ENCODE peak calls at places on chromosomes 5 and 9, in eight cellular contexts. F, S, L, J, R, Z, W and I are unnamed samples.

GRCh38 chr9:34378376-34379060 is 1.8 kb upstream of the MYORG start:
- DNase-seq in F (no peak), S (no peak), L (no peak), J (no peak), R (no peak), Z (no peak), W (no peak), I (no peak)

GRCh38 chr5:3854069-3854741 is 258.6 kb downstream of the IRX1 start:
- DNase-seq in F (peak; percentile 23), S (no peak), L (no peak), J (no peak), R (no peak), Z (peak; percentile 53), W (no peak), I (no peak)

GRCh38 chr9:120934271-120934670 is 7.7 kb upstream of the TRAF1 start:
- DNase-seq in F (no peak), S (no peak), L (no peak), J (no peak), R (no peak), Z (no peak), W (no peak), I (no peak)

GRCh38 chr5:179321206-179321987 is 23.9 kb downstream of the ADAMTS2 start:
- DNase-seq in F (no peak), S (no peak), L (no peak), J (no peak), R (no peak), Z (no peak), W (no peak), I (no peak)

GRCh38 chr9:78577507-78577906 is 280.6 kb downstream of the PSAT1 start:
- DNase-seq in F (peak; percentile 52), S (no peak), L (no peak), J (no peak), R (peak; percentile 17), Z (no peak), W (no peak), I (no peak)

GRCh38 chr5:55226027-55226933 is 835 bp downstream of the MCIDAS start:
- DNase-seq in F (peak; percentile 73), S (peak; percentile 48), L (no peak), J (no peak), R (peak; percentile 94), Z (no peak), W (peak; percentile 66), I (no peak)

GRCh38 chr5:154285661-154286408 is 95.3 kb downstream of the GALNT10 start:
- DNase-seq in F (no peak), S (peak; percentile 63), L (no peak), J (no peak), R (no peak), Z (no peak), W (no peak), I (no peak)

GRCh38 chr5:172802585-172803176 is 31.4 kb upstream of the ERGIC1 start:
- DNase-seq in F (no peak), S (peak; percentile 68), L (no peak), J (no peak), R (no peak), Z (no peak), W (no peak), I (no peak)

GRCh38 chr9:125694478-125694877 is 12.5 kb downstream of the MAPKAP1 start:
- DNase-seq in F (peak; percentile 24), S (peak; percentile 58), L (no peak), J (no peak), R (no peak), Z (no peak), W (no peak), I (no peak)

GRCh38 chr9:90022474-90022873 is 417.7 kb downstream of the GADD45G start:
- DNase-seq in F (no peak), S (no peak), L (no peak), J (no peak), R (no peak), Z (no peak), W (no peak), I (no peak)

GRCh38 chr5:53378590-53379247 is 101.7 kb upstream of the FST start:
- DNase-seq in F (no peak), S (peak; percentile 73), L (no peak), J (no peak), R (no peak), Z (no peak), W (no peak), I (no peak)

GRCh38 chr9:110703669-110704068 is 35.1 kb downstream of the MUSK start:
- DNase-seq in F (no peak), S (no peak), L (no peak), J (no peak), R (no peak), Z (no peak), W (no peak), I (no peak)

GRCh38 chr5:14107536-14107935 is 35.6 kb upstream of the TRIO start:
- DNase-seq in F (no peak), S (no peak), L (no peak), J (peak; percentile 48), R (no peak), Z (no peak), W (no peak), I (no peak)

GRCh38 chr5:65041296-65042158 is 272.8 kb downstream of the CWC27 start:
- DNase-seq in F (no peak), S (peak; percentile 45), L (no peak), J (no peak), R (no peak), Z (no peak), W (no peak), I (no peak)

GRCh38 chr5:157607371-157608161 is 32.0 kb upstream of the ADAM19 start:
- DNase-seq in F (no peak), S (peak; percentile 54), L (peak; percentile 39), J (no peak), R (no peak), Z (no peak), W (no peak), I (peak; percentile 61)

GRCh38 chr5:175690025-175690424 is 32.2 kb downstream of the HRH2 start:
- DNase-seq in F (no peak), S (no peak), L (no peak), J (no peak), R (no peak), Z (no peak), W (no peak), I (no peak)

GRCh38 chr9:8287501-8287900 is 487.9 kb upstream of the DMAC1 start:
- DNase-seq in F (no peak), S (no peak), L (no peak), J (no peak), R (peak; percentile 34), Z (no peak), W (no peak), I (no peak)

GRCh38 chr5:87151547-87151946 is 116.1 kb upstream of the RASA1 start:
- DNase-seq in F (no peak), S (peak; percentile 87), L (no peak), J (peak; percentile 45), R (no peak), Z (no peak), W (no peak), I (no peak)

GRCh38 chr5:128395073-128395472 is 143.0 kb downstream of the FBN2 start:
- DNase-seq in F (no peak), S (peak; percentile 38), L (no peak), J (no peak), R (no peak), Z (no peak), W (no peak), I (no peak)

GRCh38 chr5:160290751-160291150 is 21.6 kb downstream of the CCNJL start:
- DNase-seq in F (no peak), S (no peak), L (no peak), J (no peak), R (no peak), Z (no peak), W (no peak), I (no peak)

GRCh38 chr5:76111510-76112174 is 28.5 kb downstream of the SV2C start:
- DNase-seq in F (no peak), S (no peak), L (no peak), J (no peak), R (no peak), Z (no peak), W (no peak), I (no peak)

GRCh38 chr9:129402341-129402739 is 218.6 kb downstream of the C9orf50 start:
- DNase-seq in F (peak; percentile 67), S (no peak), L (no peak), J (no peak), R (peak; percentile 50), Z (no peak), W (no peak), I (no peak)

GRCh38 chr5:56159521-56159947 is 73.6 kb downstream of the ANKRD55 start:
- DNase-seq in F (no peak), S (peak; percentile 36), L (no peak), J (no peak), R (no peak), Z (no peak), W (no peak), I (no peak)

GRCh38 chr9:133577463-133578112 is 31.6 kb downstream of the FAM163B start:
- DNase-seq in F (no peak), S (no peak), L (no peak), J (no peak), R (no peak), Z (no peak), W (no peak), I (no peak)

GRCh38 chr5:138706655-138707480 is 46.4 kb upstream of the CTNNA1 start:
- DNase-seq in F (no peak), S (peak; percentile 86), L (no peak), J (peak; percentile 13), R (peak; percentile 27), Z (no peak), W (no peak), I (no peak)

GRCh38 chr5:121489972-121490371 is 361.7 kb upstream of the FTMT start:
- DNase-seq in F (no peak), S (no peak), L (no peak), J (no peak), R (no peak), Z (no peak), W (no peak), I (no peak)